ENCODE peak calls at places on chromosome 3, in nine cellular contexts. W is heart left ventricle; A is activated CD8-positive, alpha-beta memory T cell treated with anti-CD3 and anti-CD28 coated beads for 1 hour; P is smooth muscle cell of the brain vasculature; K is suprapubic skin; E is AG08395; J is H4; M is NCI-H1105; F is iPS DF 6.9. R is an unnamed sample.

GRCh38 chr3:163936557-163936956 is 1141.7 kb downstream of the SI start:
- DNase-seq in W (no peak), A (no peak), P (no peak), K (no peak), E (no peak), J (no peak), M (no peak), F (no peak), R (no peak)

GRCh38 chr3:17577795-17578520 is 164.5 kb downstream of the TBC1D5 start:
- DNase-seq in W (no peak), A (no peak), P (no peak), K (no peak), E (peak), J (no peak), M (no peak), F (no peak), R (peak)

GRCh38 chr3:135739755-135740154 is 225.8 kb upstream of the PPP2R3A start:
- DNase-seq in W (no peak), A (no peak), P (no peak), K (no peak), E (no peak), J (no peak), M (no peak), F (no peak), R (no peak)

GRCh38 chr3:34237946-34238345 is 439.5 kb downstream of the PDCD6IP start:
- DNase-seq in W (no peak), A (no peak), P (peak), K (no peak), E (no peak), J (no peak), M (no peak), F (no peak), R (no peak)

GRCh38 chr3:194861375-194861774 is 175.7 kb downstream of the FAM43A start:
- DNase-seq in W (no peak), A (no peak), P (no peak), K (no peak), E (no peak), J (no peak), M (no peak), F (no peak), R (no peak)

GRCh38 chr3:4615734-4616133 is 122.6 kb downstream of the ITPR1 start:
- DNase-seq in W (no peak), A (no peak), P (no peak), K (no peak), E (no peak), J (no peak), M (no peak), F (no peak), R (no peak)

GRCh38 chr3:24299801-24300626 is 194.6 kb downstream of the THRB start:
- DNase-seq in W (no peak), A (no peak), P (no peak), K (no peak), E (peak), J (peak), M (no peak), F (no peak), R (peak)

GRCh38 chr3:110859340-110859739 is 212.3 kb upstream of the NECTIN3 start:
- DNase-seq in W (no peak), A (no peak), P (no peak), K (no peak), E (no peak), J (no peak), M (no peak), F (no peak), R (no peak)

GRCh38 chr3:47399531-47400270 is 18.9 kb downstream of the PTPN23 start:
- DNase-seq in W (no peak), A (no peak), P (no peak), K (no peak), E (no peak), J (no peak), M (no peak), F (no peak), R (peak)

GRCh38 chr3:13379191-13379830 is 40.8 kb downstream of the NUP210 start:
- DNase-seq in W (no peak), A (no peak), P (peak), K (no peak), E (peak), J (peak), M (no peak), F (no peak), R (peak)

GRCh38 chr3:185912929-185913901 is 24.6 kb downstream of the TRA2B start:
- DNase-seq in W (no peak), A (no peak), P (no peak), K (no peak), E (no peak), J (no peak), M (no peak), F (no peak), R (no peak)

GRCh38 chr3:113292933-113293332 is 81.6 kb downstream of the BOC start:
- DNase-seq in W (no peak), A (no peak), P (no peak), K (no peak), E (no peak), J (no peak), M (no peak), F (no peak), R (no peak)

GRCh38 chr3:188908002-188908850 is 263.5 kb upstream of the TPRG1 start:
- DNase-seq in W (no peak), A (no peak), P (no peak), K (no peak), E (no peak), J (no peak), M (no peak), F (no peak), R (no peak)

GRCh38 chr3:113241292-113242033 is 30.1 kb downstream of the BOC start:
- DNase-seq in W (no peak), A (no peak), P (no peak), K (no peak), E (no peak), J (peak), M (no peak), F (peak), R (no peak)

GRCh38 chr3:4908769-4909156 is 70.5 kb upstream of the BHLHE40 start:
- DNase-seq in W (no peak), A (no peak), P (no peak), K (no peak), E (no peak), J (no peak), M (no peak), F (no peak), R (no peak)

GRCh38 chr3:10166213-10166604 is 1.5 kb downstream of the IRAK2 start:
- DNase-seq in W (no peak), A (no peak), P (no peak), K (no peak), E (no peak), J (no peak), M (no peak), F (no peak), R (no peak)

GRCh38 chr3:50170689-50171088 is 15.6 kb downstream of the SEMA3F start:
- DNase-seq in W (peak), A (no peak), P (no peak), K (no peak), E (no peak), J (peak), M (no peak), F (no peak), R (no peak)

GRCh38 chr3:58609990-58610389 is 32.8 kb upstream of the FAM107A start:
- DNase-seq in W (no peak), A (no peak), P (no peak), K (no peak), E (no peak), J (no peak), M (no peak), F (no peak), R (no peak)

GRCh38 chr3:129606522-129607390 is at the start of gene PLXND1:
- DNase-seq in W (peak), A (peak), P (no peak), K (peak), E (peak), J (peak), M (peak), F (no peak), R (no peak)

GRCh38 chr3:151395806-151396205 is 11.3 kb upstream of the P2RY12 start:
- DNase-seq in W (no peak), A (no peak), P (no peak), K (no peak), E (peak), J (no peak), M (no peak), F (no peak), R (peak)

GRCh38 chr3:129316121-129317013 is 37.7 kb downstream of the HMCES start:
- DNase-seq in W (peak), A (peak), P (no peak), K (peak), E (peak), J (peak), M (peak), F (no peak), R (peak)

GRCh38 chr3:158094917-158095301 is 11.3 kb downstream of the SHOX2 start:
- DNase-seq in W (peak), A (no peak), P (no peak), K (peak), E (no peak), J (no peak), M (no peak), F (no peak), R (no peak)

GRCh38 chr3:66270726-66271125 is 49.9 kb downstream of the SLC25A26 start:
- DNase-seq in W (no peak), A (no peak), P (no peak), K (no peak), E (no peak), J (no peak), M (no peak), F (no peak), R (no peak)

GRCh38 chr3:79960594-79960993 is 192.8 kb upstream of the ROBO1 start:
- DNase-seq in W (no peak), A (no peak), P (no peak), K (no peak), E (no peak), J (no peak), M (no peak), F (no peak), R (no peak)

GRCh38 chr3:55434789-55435188 is 52.3 kb downstream of the WNT5A start:
- DNase-seq in W (no peak), A (no peak), P (no peak), K (no peak), E (no peak), J (peak), M (no peak), F (peak), R (no peak)

GRCh38 chr3:194381460-194381875 is 11.9 kb upstream of the LRRC15 start:
- DNase-seq in W (no peak), A (no peak), P (no peak), K (no peak), E (no peak), J (no peak), M (no peak), F (no peak), R (no peak)

GRCh38 chr3:157333551-157333991 is 103.1 kb upstream of the PTX3 start:
- DNase-seq in W (no peak), A (no peak), P (no peak), K (no peak), E (peak), J (peak), M (no peak), F (no peak), R (no peak)

GRCh38 chr3:169305460-169305859 is 358.1 kb downstream of the MECOM start:
- DNase-seq in W (no peak), A (no peak), P (no peak), K (no peak), E (no peak), J (no peak), M (no peak), F (no peak), R (no peak)

GRCh38 chr3:129942296-129942695 is 32.2 kb upstream of the TRH start:
- DNase-seq in W (peak), A (no peak), P (no peak), K (no peak), E (peak), J (peak), M (peak), F (peak), R (no peak)

GRCh38 chr3:69082805-69083204 is 1.9 kb upstream of the ARL6IP5 start:
- DNase-seq in W (no peak), A (peak), P (no peak), K (no peak), E (peak), J (no peak), M (no peak), F (no peak), R (no peak)

GRCh38 chr3:158152186-158152585 is 42.3 kb downstream of the RSRC1 start:
- DNase-seq in W (no peak), A (no peak), P (no peak), K (no peak), E (peak), J (no peak), M (no peak), F (no peak), R (no peak)

GRCh38 chr3:132228923-132229322 is 88.3 kb upstream of the ACP3 start:
- DNase-seq in W (no peak), A (no peak), P (no peak), K (no peak), E (no peak), J (no peak), M (no peak), F (no peak), R (no peak)

GRCh38 chr3:177591371-177591770 is 394.1 kb upstream of the TBL1XR1 start:
- DNase-seq in W (no peak), A (no peak), P (no peak), K (no peak), E (no peak), J (no peak), M (no peak), F (no peak), R (peak)

GRCh38 chr3:171256445-171257250 is 203.6 kb downstream of the TNIK start:
- DNase-seq in W (no peak), A (no peak), P (no peak), K (no peak), E (no peak), J (no peak), M (no peak), F (no peak), R (no peak)

GRCh38 chr3:124557433-124558232 is 172.6 kb upstream of the UMPS start:
- DNase-seq in W (no peak), A (no peak), P (peak), K (no peak), E (peak), J (no peak), M (peak), F (no peak), R (peak)

GRCh38 chr3:120673116-120673515 is 8.9 kb downstream of the HGD start:
- DNase-seq in W (no peak), A (no peak), P (no peak), K (no peak), E (no peak), J (no peak), M (no peak), F (no peak), R (no peak)

GRCh38 chr3:192108820-192109219 is 618.5 kb downstream of the FGF12 start:
- DNase-seq in W (no peak), A (no peak), P (no peak), K (no peak), E (no peak), J (no peak), M (no peak), F (no peak), R (no peak)

GRCh38 chr3:174125267-174125844 is 727.8 kb downstream of the NLGN1 start:
- DNase-seq in W (no peak), A (no peak), P (peak), K (no peak), E (peak), J (peak), M (peak), F (peak), R (peak)

GRCh38 chr3:138469869-138470268 is 35.5 kb downstream of the ESYT3 start:
- DNase-seq in W (no peak), A (no peak), P (no peak), K (no peak), E (no peak), J (no peak), M (no peak), F (no peak), R (no peak)